ENCODE peak calls at places on chromosomes 2 and 18, in five cellular contexts. One of them, this sample, is unnamed.

GRCh38 chr2:234320098-234320497 is 176.8 kb downstream of the ARL4C start:
- DNase-seq in OCI-LY7: no peak
- DNase-seq in activated CD4-positive, CD25-positive, alpha-beta regulatory T cell treated with anti-CD3 and anti-CD28 coated beads, Interleukin-2, amount 50 U/mL, for 72 hours: no peak
- DNase-seq in naive thymus-derived CD4-positive, alpha-beta T cell: no peak
- DNase-seq in stimulated activated CD4-positive, alpha-beta T cell treated with anti-CD3 and anti-CD28 coated beads, Interleukin-1b, Interleukin-23, amount 100 ng/mL, for 48 hours: no peak
- DNase-seq in this sample: no peak

GRCh38 chr2:217065695-217066405 is 206.0 kb upstream of the TNP1 start:
- DNase-seq in OCI-LY7: no peak
- DNase-seq in activated CD4-positive, CD25-positive, alpha-beta regulatory T cell treated with anti-CD3 and anti-CD28 coated beads, Interleukin-2, amount 50 U/mL, for 72 hours: no peak
- DNase-seq in naive thymus-derived CD4-positive, alpha-beta T cell: no peak
- DNase-seq in stimulated activated CD4-positive, alpha-beta T cell treated with anti-CD3 and anti-CD28 coated beads, Interleukin-1b, Interleukin-23, amount 100 ng/mL, for 48 hours: no peak
- DNase-seq in this sample: no peak

GRCh38 chr2:88671786-88672427 is 19.6 kb upstream of the RPIA start:
- DNase-seq in OCI-LY7: peak
- DNase-seq in activated CD4-positive, CD25-positive, alpha-beta regulatory T cell treated with anti-CD3 and anti-CD28 coated beads, Interleukin-2, amount 50 U/mL, for 72 hours: no peak
- DNase-seq in naive thymus-derived CD4-positive, alpha-beta T cell: no peak
- DNase-seq in stimulated activated CD4-positive, alpha-beta T cell treated with anti-CD3 and anti-CD28 coated beads, Interleukin-1b, Interleukin-23, amount 100 ng/mL, for 48 hours: no peak
- DNase-seq in this sample: peak

GRCh38 chr2:177164584-177165052 is 48.0 kb upstream of the HNRNPA3 start:
- DNase-seq in OCI-LY7: peak
- DNase-seq in activated CD4-positive, CD25-positive, alpha-beta regulatory T cell treated with anti-CD3 and anti-CD28 coated beads, Interleukin-2, amount 50 U/mL, for 72 hours: peak
- DNase-seq in naive thymus-derived CD4-positive, alpha-beta T cell: peak
- DNase-seq in stimulated activated CD4-positive, alpha-beta T cell treated with anti-CD3 and anti-CD28 coated beads, Interleukin-1b, Interleukin-23, amount 100 ng/mL, for 48 hours: peak
- DNase-seq in this sample: peak

GRCh38 chr2:138059967-138060635 is 95.8 kb downstream of the HNMT start:
- DNase-seq in OCI-LY7: no peak
- DNase-seq in activated CD4-positive, CD25-positive, alpha-beta regulatory T cell treated with anti-CD3 and anti-CD28 coated beads, Interleukin-2, amount 50 U/mL, for 72 hours: no peak
- DNase-seq in naive thymus-derived CD4-positive, alpha-beta T cell: no peak
- DNase-seq in stimulated activated CD4-positive, alpha-beta T cell treated with anti-CD3 and anti-CD28 coated beads, Interleukin-1b, Interleukin-23, amount 100 ng/mL, for 48 hours: no peak
- DNase-seq in this sample: no peak

GRCh38 chr2:133063792-133064191 is 393.8 kb upstream of the LYPD1 start:
- DNase-seq in OCI-LY7: peak
- DNase-seq in activated CD4-positive, CD25-positive, alpha-beta regulatory T cell treated with anti-CD3 and anti-CD28 coated beads, Interleukin-2, amount 50 U/mL, for 72 hours: no peak
- DNase-seq in naive thymus-derived CD4-positive, alpha-beta T cell: no peak
- DNase-seq in stimulated activated CD4-positive, alpha-beta T cell treated with anti-CD3 and anti-CD28 coated beads, Interleukin-1b, Interleukin-23, amount 100 ng/mL, for 48 hours: no peak
- DNase-seq in this sample: no peak

GRCh38 chr2:209661286-209661685 is 110.3 kb upstream of the UNC80 start:
- DNase-seq in OCI-LY7: no peak
- DNase-seq in activated CD4-positive, CD25-positive, alpha-beta regulatory T cell treated with anti-CD3 and anti-CD28 coated beads, Interleukin-2, amount 50 U/mL, for 72 hours: no peak
- DNase-seq in naive thymus-derived CD4-positive, alpha-beta T cell: no peak
- DNase-seq in stimulated activated CD4-positive, alpha-beta T cell treated with anti-CD3 and anti-CD28 coated beads, Interleukin-1b, Interleukin-23, amount 100 ng/mL, for 48 hours: no peak
- DNase-seq in this sample: no peak

GRCh38 chr2:204948822-204949221 is 403.5 kb downstream of the PARD3B start:
- DNase-seq in OCI-LY7: no peak
- DNase-seq in activated CD4-positive, CD25-positive, alpha-beta regulatory T cell treated with anti-CD3 and anti-CD28 coated beads, Interleukin-2, amount 50 U/mL, for 72 hours: no peak
- DNase-seq in naive thymus-derived CD4-positive, alpha-beta T cell: no peak
- DNase-seq in stimulated activated CD4-positive, alpha-beta T cell treated with anti-CD3 and anti-CD28 coated beads, Interleukin-1b, Interleukin-23, amount 100 ng/mL, for 48 hours: no peak
- DNase-seq in this sample: no peak

GRCh38 chr18:23134780-23135678 is at the start of gene CABLES1:
- DNase-seq in OCI-LY7: peak
- DNase-seq in activated CD4-positive, CD25-positive, alpha-beta regulatory T cell treated with anti-CD3 and anti-CD28 coated beads, Interleukin-2, amount 50 U/mL, for 72 hours: peak
- DNase-seq in naive thymus-derived CD4-positive, alpha-beta T cell: no peak
- DNase-seq in stimulated activated CD4-positive, alpha-beta T cell treated with anti-CD3 and anti-CD28 coated beads, Interleukin-1b, Interleukin-23, amount 100 ng/mL, for 48 hours: peak
- DNase-seq in this sample: peak

GRCh38 chr2:108266218-108266617 is 22.5 kb upstream of the SULT1C2 start:
- DNase-seq in OCI-LY7: no peak
- DNase-seq in activated CD4-positive, CD25-positive, alpha-beta regulatory T cell treated with anti-CD3 and anti-CD28 coated beads, Interleukin-2, amount 50 U/mL, for 72 hours: no peak
- DNase-seq in naive thymus-derived CD4-positive, alpha-beta T cell: no peak
- DNase-seq in stimulated activated CD4-positive, alpha-beta T cell treated with anti-CD3 and anti-CD28 coated beads, Interleukin-1b, Interleukin-23, amount 100 ng/mL, for 48 hours: no peak
- DNase-seq in this sample: no peak

GRCh38 chr2:40482091-40482490 is 30.2 kb upstream of the SLC8A1 start:
- DNase-seq in OCI-LY7: no peak
- DNase-seq in activated CD4-positive, CD25-positive, alpha-beta regulatory T cell treated with anti-CD3 and anti-CD28 coated beads, Interleukin-2, amount 50 U/mL, for 72 hours: no peak
- DNase-seq in naive thymus-derived CD4-positive, alpha-beta T cell: no peak
- DNase-seq in stimulated activated CD4-positive, alpha-beta T cell treated with anti-CD3 and anti-CD28 coated beads, Interleukin-1b, Interleukin-23, amount 100 ng/mL, for 48 hours: no peak
- DNase-seq in this sample: no peak

GRCh38 chr18:53458944-53459580 is 765.4 kb downstream of the MBD2 start:
- DNase-seq in OCI-LY7: no peak
- DNase-seq in activated CD4-positive, CD25-positive, alpha-beta regulatory T cell treated with anti-CD3 and anti-CD28 coated beads, Interleukin-2, amount 50 U/mL, for 72 hours: no peak
- DNase-seq in naive thymus-derived CD4-positive, alpha-beta T cell: no peak
- DNase-seq in stimulated activated CD4-positive, alpha-beta T cell treated with anti-CD3 and anti-CD28 coated beads, Interleukin-1b, Interleukin-23, amount 100 ng/mL, for 48 hours: no peak
- DNase-seq in this sample: no peak

GRCh38 chr2:133062174-133062573 is 392.2 kb upstream of the LYPD1 start:
- DNase-seq in OCI-LY7: no peak
- DNase-seq in activated CD4-positive, CD25-positive, alpha-beta regulatory T cell treated with anti-CD3 and anti-CD28 coated beads, Interleukin-2, amount 50 U/mL, for 72 hours: no peak
- DNase-seq in naive thymus-derived CD4-positive, alpha-beta T cell: no peak
- DNase-seq in stimulated activated CD4-positive, alpha-beta T cell treated with anti-CD3 and anti-CD28 coated beads, Interleukin-1b, Interleukin-23, amount 100 ng/mL, for 48 hours: no peak
- DNase-seq in this sample: no peak

GRCh38 chr2:39013871-39014270 is 107.0 kb downstream of the SOS1 start:
- DNase-seq in OCI-LY7: no peak
- DNase-seq in activated CD4-positive, CD25-positive, alpha-beta regulatory T cell treated with anti-CD3 and anti-CD28 coated beads, Interleukin-2, amount 50 U/mL, for 72 hours: no peak
- DNase-seq in naive thymus-derived CD4-positive, alpha-beta T cell: no peak
- DNase-seq in stimulated activated CD4-positive, alpha-beta T cell treated with anti-CD3 and anti-CD28 coated beads, Interleukin-1b, Interleukin-23, amount 100 ng/mL, for 48 hours: no peak
- DNase-seq in this sample: no peak

GRCh38 chr2:73821227-73821626 is 7.5 kb upstream of the STAMBP start:
- DNase-seq in OCI-LY7: no peak
- DNase-seq in activated CD4-positive, CD25-positive, alpha-beta regulatory T cell treated with anti-CD3 and anti-CD28 coated beads, Interleukin-2, amount 50 U/mL, for 72 hours: no peak
- DNase-seq in naive thymus-derived CD4-positive, alpha-beta T cell: no peak
- DNase-seq in stimulated activated CD4-positive, alpha-beta T cell treated with anti-CD3 and anti-CD28 coated beads, Interleukin-1b, Interleukin-23, amount 100 ng/mL, for 48 hours: peak
- DNase-seq in this sample: peak

GRCh38 chr18:136433-136832 is 21.9 kb upstream of the USP14 start:
- DNase-seq in OCI-LY7: peak
- DNase-seq in activated CD4-positive, CD25-positive, alpha-beta regulatory T cell treated with anti-CD3 and anti-CD28 coated beads, Interleukin-2, amount 50 U/mL, for 72 hours: peak
- DNase-seq in naive thymus-derived CD4-positive, alpha-beta T cell: no peak
- DNase-seq in stimulated activated CD4-positive, alpha-beta T cell treated with anti-CD3 and anti-CD28 coated beads, Interleukin-1b, Interleukin-23, amount 100 ng/mL, for 48 hours: peak
- DNase-seq in this sample: peak

GRCh38 chr2:201223089-201224073 is 37.0 kb upstream of the CASP8 start:
- DNase-seq in OCI-LY7: no peak
- DNase-seq in activated CD4-positive, CD25-positive, alpha-beta regulatory T cell treated with anti-CD3 and anti-CD28 coated beads, Interleukin-2, amount 50 U/mL, for 72 hours: no peak
- DNase-seq in naive thymus-derived CD4-positive, alpha-beta T cell: no peak
- DNase-seq in stimulated activated CD4-positive, alpha-beta T cell treated with anti-CD3 and anti-CD28 coated beads, Interleukin-1b, Interleukin-23, amount 100 ng/mL, for 48 hours: no peak
- DNase-seq in this sample: no peak

GRCh38 chr18:56315363-56315762 is 323.0 kb downstream of the TXNL1 start:
- DNase-seq in OCI-LY7: no peak
- DNase-seq in activated CD4-positive, CD25-positive, alpha-beta regulatory T cell treated with anti-CD3 and anti-CD28 coated beads, Interleukin-2, amount 50 U/mL, for 72 hours: no peak
- DNase-seq in naive thymus-derived CD4-positive, alpha-beta T cell: no peak
- DNase-seq in stimulated activated CD4-positive, alpha-beta T cell treated with anti-CD3 and anti-CD28 coated beads, Interleukin-1b, Interleukin-23, amount 100 ng/mL, for 48 hours: no peak
- DNase-seq in this sample: no peak

GRCh38 chr2:149357058-149357457 is 26.7 kb downstream of the LYPD6 start:
- DNase-seq in OCI-LY7: no peak
- DNase-seq in activated CD4-positive, CD25-positive, alpha-beta regulatory T cell treated with anti-CD3 and anti-CD28 coated beads, Interleukin-2, amount 50 U/mL, for 72 hours: no peak
- DNase-seq in naive thymus-derived CD4-positive, alpha-beta T cell: no peak
- DNase-seq in stimulated activated CD4-positive, alpha-beta T cell treated with anti-CD3 and anti-CD28 coated beads, Interleukin-1b, Interleukin-23, amount 100 ng/mL, for 48 hours: no peak
- DNase-seq in this sample: no peak

GRCh38 chr2:44211183-44211582 is 42.5 kb downstream of the PPM1B start:
- DNase-seq in OCI-LY7: no peak
- DNase-seq in activated CD4-positive, CD25-positive, alpha-beta regulatory T cell treated with anti-CD3 and anti-CD28 coated beads, Interleukin-2, amount 50 U/mL, for 72 hours: no peak
- DNase-seq in naive thymus-derived CD4-positive, alpha-beta T cell: no peak
- DNase-seq in stimulated activated CD4-positive, alpha-beta T cell treated with anti-CD3 and anti-CD28 coated beads, Interleukin-1b, Interleukin-23, amount 100 ng/mL, for 48 hours: no peak
- DNase-seq in this sample: no peak

GRCh38 chr18:59311631-59312030 is 6.8 kb downstream of the CPLX4 start:
- DNase-seq in OCI-LY7: no peak
- DNase-seq in activated CD4-positive, CD25-positive, alpha-beta regulatory T cell treated with anti-CD3 and anti-CD28 coated beads, Interleukin-2, amount 50 U/mL, for 72 hours: no peak
- DNase-seq in naive thymus-derived CD4-positive, alpha-beta T cell: no peak
- DNase-seq in stimulated activated CD4-positive, alpha-beta T cell treated with anti-CD3 and anti-CD28 coated beads, Interleukin-1b, Interleukin-23, amount 100 ng/mL, for 48 hours: no peak
- DNase-seq in this sample: no peak

GRCh38 chr18:38805256-38805655 is 1239.7 kb upstream of the CELF4 start:
- DNase-seq in OCI-LY7: no peak
- DNase-seq in activated CD4-positive, CD25-positive, alpha-beta regulatory T cell treated with anti-CD3 and anti-CD28 coated beads, Interleukin-2, amount 50 U/mL, for 72 hours: no peak
- DNase-seq in naive thymus-derived CD4-positive, alpha-beta T cell: no peak
- DNase-seq in stimulated activated CD4-positive, alpha-beta T cell treated with anti-CD3 and anti-CD28 coated beads, Interleukin-1b, Interleukin-23, amount 100 ng/mL, for 48 hours: no peak
- DNase-seq in this sample: no peak

GRCh38 chr2:40165503-40165867 is 286.4 kb downstream of the SLC8A1 start:
- DNase-seq in OCI-LY7: no peak
- DNase-seq in activated CD4-positive, CD25-positive, alpha-beta regulatory T cell treated with anti-CD3 and anti-CD28 coated beads, Interleukin-2, amount 50 U/mL, for 72 hours: no peak
- DNase-seq in naive thymus-derived CD4-positive, alpha-beta T cell: no peak
- DNase-seq in stimulated activated CD4-positive, alpha-beta T cell treated with anti-CD3 and anti-CD28 coated beads, Interleukin-1b, Interleukin-23, amount 100 ng/mL, for 48 hours: no peak
- DNase-seq in this sample: no peak

GRCh38 chr2:183995632-183996031 is 602.7 kb upstream of the ZNF804A start:
- DNase-seq in OCI-LY7: no peak
- DNase-seq in activated CD4-positive, CD25-positive, alpha-beta regulatory T cell treated with anti-CD3 and anti-CD28 coated beads, Interleukin-2, amount 50 U/mL, for 72 hours: no peak
- DNase-seq in naive thymus-derived CD4-positive, alpha-beta T cell: no peak
- DNase-seq in stimulated activated CD4-positive, alpha-beta T cell treated with anti-CD3 and anti-CD28 coated beads, Interleukin-1b, Interleukin-23, amount 100 ng/mL, for 48 hours: no peak
- DNase-seq in this sample: no peak

GRCh38 chr18:44798433-44799048 is 117.9 kb downstream of the SETBP1 start:
- DNase-seq in OCI-LY7: no peak
- DNase-seq in activated CD4-positive, CD25-positive, alpha-beta regulatory T cell treated with anti-CD3 and anti-CD28 coated beads, Interleukin-2, amount 50 U/mL, for 72 hours: no peak
- DNase-seq in naive thymus-derived CD4-positive, alpha-beta T cell: no peak
- DNase-seq in stimulated activated CD4-positive, alpha-beta T cell treated with anti-CD3 and anti-CD28 coated beads, Interleukin-1b, Interleukin-23, amount 100 ng/mL, for 48 hours: no peak
- DNase-seq in this sample: no peak

GRCh38 chr2:158569284-158569683 is 112.5 kb downstream of the PKP4 start:
- DNase-seq in OCI-LY7: no peak
- DNase-seq in activated CD4-positive, CD25-positive, alpha-beta regulatory T cell treated with anti-CD3 and anti-CD28 coated beads, Interleukin-2, amount 50 U/mL, for 72 hours: no peak
- DNase-seq in naive thymus-derived CD4-positive, alpha-beta T cell: no peak
- DNase-seq in stimulated activated CD4-positive, alpha-beta T cell treated with anti-CD3 and anti-CD28 coated beads, Interleukin-1b, Interleukin-23, amount 100 ng/mL, for 48 hours: no peak
- DNase-seq in this sample: no peak

GRCh38 chr18:55206941-55207340 is 247.7 kb upstream of the CCDC68 start:
- DNase-seq in OCI-LY7: no peak
- DNase-seq in activated CD4-positive, CD25-positive, alpha-beta regulatory T cell treated with anti-CD3 and anti-CD28 coated beads, Interleukin-2, amount 50 U/mL, for 72 hours: no peak
- DNase-seq in naive thymus-derived CD4-positive, alpha-beta T cell: no peak
- DNase-seq in stimulated activated CD4-positive, alpha-beta T cell treated with anti-CD3 and anti-CD28 coated beads, Interleukin-1b, Interleukin-23, amount 100 ng/mL, for 48 hours: no peak
- DNase-seq in this sample: no peak

GRCh38 chr2:231099918-231100317 is 24.9 kb downstream of the HTR2B start:
- DNase-seq in OCI-LY7: peak
- DNase-seq in activated CD4-positive, CD25-positive, alpha-beta regulatory T cell treated with anti-CD3 and anti-CD28 coated beads, Interleukin-2, amount 50 U/mL, for 72 hours: no peak
- DNase-seq in naive thymus-derived CD4-positive, alpha-beta T cell: no peak
- DNase-seq in stimulated activated CD4-positive, alpha-beta T cell treated with anti-CD3 and anti-CD28 coated beads, Interleukin-1b, Interleukin-23, amount 100 ng/mL, for 48 hours: peak
- DNase-seq in this sample: no peak